ENCODE peak calls at places on chromosome 20, in four cellular contexts. T, L, N and U are unnamed samples.
A peak's percentile ranks its signal among the peaks of the same experiment; 100 is the strongest.

GRCh38 chr20:7090001-7090400 is 322.5 kb downstream of the BMP2 start:
- DNase-seq in T (no peak), L (no peak), N (no peak), U (no peak)

GRCh38 chr20:35306931-35307517 is 14.8 kb upstream of the FAM83C start:
- DNase-seq in T (no peak), L (peak; percentile 25), N (peak; percentile 84), U (peak; percentile 62)

GRCh38 chr20:49344975-49345374 is 67.1 kb upstream of the ZNFX1 start:
- DNase-seq in T (no peak), L (peak; percentile 48), N (peak; percentile 94), U (no peak)

GRCh38 chr20:62702886-62703852 is 5.5 kb upstream of the NTSR1 start:
- DNase-seq in T (no peak), L (no peak), N (peak; percentile 74), U (no peak)

GRCh38 chr20:36074983-36075382 is 79.6 kb upstream of the EPB41L1 start:
- DNase-seq in T (no peak), L (no peak), N (peak; percentile 41), U (no peak)

GRCh38 chr20:61757-62156 is 25.7 kb upstream of the DEFB125 start:
- DNase-seq in T (no peak), L (no peak), N (no peak), U (no peak)

GRCh38 chr20:63023836-63024571 is 17.2 kb upstream of the BHLHE23 start:
- DNase-seq in T (no peak), L (peak; percentile 6), N (no peak), U (no peak)

GRCh38 chr20:57749861-57750260 is 40.0 kb upstream of the PMEPA1 start:
- DNase-seq in T (no peak), L (no peak), N (no peak), U (no peak)

GRCh38 chr20:36225666-36226065 is 10.6 kb upstream of the AAR2 start:
- DNase-seq in T (no peak), L (no peak), N (no peak), U (no peak)

GRCh38 chr20:8756410-8756809 is 312.5 kb upstream of the PLCB4 start:
- DNase-seq in T (no peak), L (no peak), N (peak; percentile 69), U (no peak)

GRCh38 chr20:33554914-33555420 is 65.1 kb downstream of the CBFA2T2 start:
- DNase-seq in T (peak; percentile 13), L (no peak), N (peak; percentile 91), U (no peak)

GRCh38 chr20:38729767-38730166 is 5.5 kb downstream of the SLC32A1 start:
- DNase-seq in T (no peak), L (no peak), N (no peak), U (no peak)

GRCh38 chr20:18739785-18740184 is 73.8 kb upstream of the SCP2D1 start:
- DNase-seq in T (no peak), L (no peak), N (peak; percentile 88), U (peak; percentile 22)

GRCh38 chr20:53639128-53639527 is 45.5 kb upstream of the ZNF217 start:
- DNase-seq in T (no peak), L (no peak), N (no peak), U (no peak)

GRCh38 chr20:60053125-60053812 is 95.0 kb downstream of the CDH26 start:
- DNase-seq in T (no peak), L (no peak), N (no peak), U (no peak)

GRCh38 chr20:62117658-62118057 is 4.6 kb upstream of the LSM14B start:
- DNase-seq in T (peak; percentile 64), L (peak; percentile 55), N (no peak), U (no peak)

GRCh38 chr20:38866265-38867061 is 59.8 kb upstream of the FAM83D start:
- DNase-seq in T (no peak), L (no peak), N (no peak), U (no peak)

GRCh38 chr20:42886801-42887200 is 302.9 kb downstream of the PTPRT start:
- DNase-seq in T (no peak), L (no peak), N (no peak), U (no peak)

GRCh38 chr20:61935926-61936700 is 129.6 kb downstream of the TAF4 start:
- DNase-seq in T (no peak), L (peak; percentile 4), N (no peak), U (no peak)

GRCh38 chr20:32227744-32228688 is 20.3 kb downstream of the POFUT1 start:
- DNase-seq in T (no peak), L (peak; percentile 36), N (peak; percentile 80), U (no peak)

GRCh38 chr20:62303327-62304226 is 780 bp downstream of the ADRM1 start:
- DNase-seq in T (no peak), L (no peak), N (no peak), U (peak; percentile 44)

GRCh38 chr20:4026093-4026601 is 10.8 kb upstream of the RNF24 start:
- DNase-seq in T (no peak), L (no peak), N (peak; percentile 93), U (no peak)

GRCh38 chr20:24752612-24753011 is 196.5 kb upstream of the CST7 start:
- DNase-seq in T (no peak), L (no peak), N (no peak), U (no peak)

GRCh38 chr20:7113577-7114466 is 346.3 kb downstream of the BMP2 start:
- DNase-seq in T (no peak), L (peak; percentile 30), N (peak; percentile 61), U (peak; percentile 70)

DNA sequence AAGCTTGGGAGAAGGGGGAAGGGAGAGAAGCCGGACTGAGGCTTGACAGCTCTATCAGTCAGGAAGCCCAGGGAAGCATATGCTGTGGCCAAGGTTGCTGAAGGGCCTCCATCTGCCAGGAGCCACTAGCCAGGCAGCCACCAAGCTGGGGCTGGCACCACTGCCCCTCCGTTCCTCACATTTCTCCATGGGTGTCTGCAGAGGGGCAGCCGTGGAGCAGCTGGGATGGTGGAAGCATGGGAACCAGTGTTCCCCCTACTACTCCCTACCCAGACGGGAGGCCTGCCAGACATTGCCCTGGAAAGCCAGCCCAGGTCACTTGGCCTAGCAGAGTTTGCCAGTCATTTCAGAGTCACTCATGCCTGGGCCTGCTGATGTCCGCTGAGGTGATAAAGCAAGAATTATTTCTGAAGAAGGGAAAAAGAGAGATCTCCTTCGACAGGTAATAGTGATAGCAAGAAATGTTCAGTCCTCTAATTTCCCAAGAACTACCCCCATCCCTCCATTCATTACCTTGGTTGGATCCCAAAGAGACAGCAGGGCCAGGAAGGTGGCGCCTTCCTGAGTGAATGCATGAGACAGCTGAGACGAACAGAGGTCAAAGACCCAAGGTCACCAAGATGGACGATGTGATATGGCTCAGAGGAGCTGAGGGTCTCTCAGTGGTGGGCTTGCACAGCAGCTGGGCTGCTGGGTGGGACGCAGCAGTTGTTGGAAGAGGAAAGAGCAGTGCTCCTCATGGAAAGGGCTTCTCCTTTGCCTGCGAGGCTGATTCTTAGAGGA is 21.9 kb downstream of the SNPH start:
- DNase-seq in T (no peak), L (no peak), N (no peak), U (no peak)
- TF ChIP-seq CTCF in T (no peak), L (no peak), N (no peak), U (no peak)

GRCh38 chr20:50577175-50578018 is 67.2 kb downstream of the PTPN1 start:
- DNase-seq in T (no peak), L (peak; percentile 82), N (no peak), U (no peak)

GRCh38 chr20:50578061-50578777 is 68.0 kb downstream of the PTPN1 start:
- DNase-seq in T (no peak), L (no peak), N (no peak), U (no peak)

GRCh38 chr20:50574586-50574985 is 64.4 kb downstream of the PTPN1 start:
- DNase-seq in T (no peak), L (no peak), N (no peak), U (no peak)

GRCh38 chr20:50574108-50574507 is 63.9 kb downstream of the PTPN1 start:
- DNase-seq in T (no peak), L (no peak), N (no peak), U (no peak)

DNA sequence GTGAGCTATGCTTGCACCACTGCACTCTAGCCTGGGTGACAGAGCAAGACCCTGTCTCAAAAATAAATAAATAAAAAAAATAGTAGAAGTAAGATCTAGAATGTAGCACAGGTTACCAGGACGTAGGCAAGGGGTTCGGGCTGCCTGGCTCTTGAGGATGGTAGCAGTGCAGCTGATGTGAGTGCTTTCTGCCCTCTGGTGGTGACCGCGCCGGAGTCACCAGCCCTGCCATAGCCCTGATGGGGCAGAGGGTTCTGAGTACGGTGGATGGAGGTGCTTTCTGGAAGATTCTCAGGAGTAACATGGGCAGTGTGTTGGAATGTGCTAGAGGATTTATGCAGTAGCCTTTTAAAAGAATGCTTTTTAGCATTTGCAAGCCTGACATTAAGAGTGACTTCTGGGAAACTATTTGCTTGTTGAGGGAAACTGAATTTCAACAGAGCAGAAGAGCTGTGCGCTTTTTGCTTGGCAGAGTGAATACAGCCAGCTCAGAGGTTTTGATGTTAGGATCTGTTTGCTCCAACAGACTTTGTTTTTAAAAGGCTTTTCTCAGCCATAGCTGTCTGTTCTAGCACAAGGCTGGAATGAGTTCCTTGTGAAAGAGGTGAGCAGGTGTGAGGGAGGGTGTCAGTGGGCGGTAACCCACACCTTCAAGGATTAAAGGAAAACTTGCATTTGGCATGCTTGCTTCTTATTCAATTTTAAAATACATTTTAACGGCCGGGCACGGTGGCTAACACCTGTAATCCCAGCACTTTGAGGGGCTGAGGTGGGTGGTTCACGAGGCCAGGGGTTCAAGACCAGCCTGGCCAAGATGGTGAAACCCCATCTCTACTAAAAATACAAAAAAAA is 65.9 kb downstream of the PTPN1 start:
- DNase-seq in T (peak; percentile 57), L (peak; percentile 76), N (peak; percentile 75), U (peak; percentile 63)
- TF ChIP-seq CTCF in T (peak; percentile 68), L (peak; percentile 80), N (peak; percentile 77), U (peak; percentile 54)

DNA sequence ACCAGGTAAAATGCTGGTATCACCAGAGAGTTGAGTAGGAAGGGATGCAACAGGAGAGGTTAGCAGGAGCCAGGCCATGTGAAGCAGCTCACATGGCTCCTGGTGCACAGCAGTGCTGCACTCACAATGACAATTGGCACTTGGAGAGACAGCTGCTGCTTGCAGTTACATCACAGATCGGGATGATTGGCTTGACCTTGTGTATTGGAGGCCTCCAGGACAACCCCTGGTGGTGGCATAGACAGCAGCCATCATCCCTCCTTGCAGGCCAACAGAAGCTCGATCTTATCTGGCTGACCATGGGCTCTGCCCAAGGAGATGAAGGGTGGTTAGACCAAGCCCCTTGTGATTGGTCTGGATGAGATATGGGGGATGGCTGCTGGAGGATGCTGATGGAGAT is 73.0 kb downstream of the EYA2 start:
- DNase-seq in T (no peak), L (no peak), N (no peak), U (no peak)
- TF ChIP-seq CTCF in T (no peak), L (no peak), N (no peak), U (no peak)

DNA sequence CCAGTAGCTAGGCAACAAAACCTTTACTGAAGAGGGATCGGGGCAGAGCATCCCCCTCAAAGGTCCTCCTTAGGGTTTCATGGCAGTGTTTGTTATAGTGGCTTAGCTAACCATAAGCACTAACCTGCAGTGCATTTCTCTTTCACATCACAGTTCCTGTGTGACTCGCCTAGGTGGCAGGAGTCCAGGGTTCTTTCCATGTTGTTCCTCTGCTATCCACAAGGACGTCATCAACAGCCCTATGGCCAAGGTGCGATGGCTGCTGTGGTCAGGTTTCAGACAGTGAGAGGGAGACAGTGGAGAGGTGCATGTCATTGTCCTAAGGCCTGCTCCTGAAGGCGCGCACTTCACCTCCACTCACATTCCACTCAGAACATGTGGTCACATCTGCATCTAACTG is 38.8 kb upstream of the FOXA2 start:
- DNase-seq in T (no peak), L (no peak), N (peak; percentile 7), U (no peak)
- TF ChIP-seq CTCF in T (no peak), L (no peak), N (no peak), U (no peak)

GRCh38 chr20:1579488-1579887 is 22.0 kb upstream of the SIRPD start:
- DNase-seq in T (no peak), L (no peak), N (no peak), U (no peak)

GRCh38 chr20:1577906-1578305 is 20.4 kb upstream of the SIRPD start:
- DNase-seq in T (no peak), L (no peak), N (no peak), U (no peak)
- TF ChIP-seq CTCF in T (no peak), L (no peak), N (no peak), U (no peak)

GRCh38 chr20:37228656-37229055 is 33.0 kb downstream of the GHRH start:
- DNase-seq in T (no peak), L (peak; percentile 28), N (no peak), U (no peak)
- TF ChIP-seq CTCF in T (no peak), L (no peak), N (no peak), U (no peak)